ENCODE peak calls at places on chromosome 12, in eight cellular contexts. One of them, this sample, is unnamed.
A peak's percentile ranks its signal among the peaks of the same experiment; 100 is the strongest.

GRCh38 chr12:51437471-51437870 is 12.8 kb downstream of the SLC4A8 start:
- DNase-seq in naive thymus-derived CD4-positive, alpha-beta T cell: no peak
- DNase-seq in upper lobe of right lung: no peak
- DNase-seq in BJ: no peak
- DNase-seq in IMR-90: no peak
- DNase-seq in CD8-positive, alpha-beta T cell: no peak
- DNase-seq in brain microvascular endothelial cell: no peak
- DNase-seq in left ventricle myocardium inferior: no peak
- DNase-seq in this sample: no peak

GRCh38 chr12:57008113-57008687 is 1.9 kb upstream of the ZBTB39 start:
- DNase-seq in naive thymus-derived CD4-positive, alpha-beta T cell: peak; percentile 61
- DNase-seq in upper lobe of right lung: no peak
- DNase-seq in BJ: peak; percentile 41
- DNase-seq in IMR-90: peak; percentile 82
- DNase-seq in CD8-positive, alpha-beta T cell: no peak
- DNase-seq in brain microvascular endothelial cell: peak; percentile 50
- DNase-seq in left ventricle myocardium inferior: no peak
- DNase-seq in this sample: peak; percentile 70

GRCh38 chr12:40238221-40238902 is 13.6 kb downstream of the LRRK2 start:
- DNase-seq in naive thymus-derived CD4-positive, alpha-beta T cell: no peak
- DNase-seq in upper lobe of right lung: no peak
- DNase-seq in BJ: no peak
- DNase-seq in IMR-90: no peak
- DNase-seq in CD8-positive, alpha-beta T cell: no peak
- DNase-seq in brain microvascular endothelial cell: no peak
- DNase-seq in left ventricle myocardium inferior: no peak
- DNase-seq in this sample: no peak

GRCh38 chr12:110337912-110338710 is 57.1 kb downstream of the ATP2A2 start:
- DNase-seq in naive thymus-derived CD4-positive, alpha-beta T cell: no peak
- DNase-seq in upper lobe of right lung: no peak
- DNase-seq in BJ: no peak
- DNase-seq in IMR-90: no peak
- DNase-seq in CD8-positive, alpha-beta T cell: no peak
- DNase-seq in brain microvascular endothelial cell: no peak
- DNase-seq in left ventricle myocardium inferior: no peak
- DNase-seq in this sample: no peak

GRCh38 chr12:107616941-107617340 is 68.7 kb upstream of the PWP1 start:
- DNase-seq in naive thymus-derived CD4-positive, alpha-beta T cell: no peak
- DNase-seq in upper lobe of right lung: no peak
- DNase-seq in BJ: no peak
- DNase-seq in IMR-90: no peak
- DNase-seq in CD8-positive, alpha-beta T cell: no peak
- DNase-seq in brain microvascular endothelial cell: no peak
- DNase-seq in left ventricle myocardium inferior: no peak
- DNase-seq in this sample: no peak

GRCh38 chr12:107515446-107515958 is 170.1 kb upstream of the PWP1 start:
- DNase-seq in naive thymus-derived CD4-positive, alpha-beta T cell: no peak
- DNase-seq in upper lobe of right lung: no peak
- DNase-seq in BJ: peak; percentile 9
- DNase-seq in IMR-90: peak; percentile 93
- DNase-seq in CD8-positive, alpha-beta T cell: peak; percentile 18
- DNase-seq in brain microvascular endothelial cell: peak; percentile 95
- DNase-seq in left ventricle myocardium inferior: peak; percentile 43
- DNase-seq in this sample: no peak

GRCh38 chr12:58425481-58426392 is 484.4 kb downstream of the ATP23 start:
- DNase-seq in naive thymus-derived CD4-positive, alpha-beta T cell: no peak
- DNase-seq in upper lobe of right lung: no peak
- DNase-seq in BJ: peak; percentile 89
- DNase-seq in IMR-90: peak; percentile 94
- DNase-seq in CD8-positive, alpha-beta T cell: no peak
- DNase-seq in brain microvascular endothelial cell: peak; percentile 86
- DNase-seq in left ventricle myocardium inferior: no peak
- DNase-seq in this sample: peak; percentile 100

GRCh38 chr12:43795716-43796282 is 10.3 kb downstream of the TWF1 start:
- DNase-seq in naive thymus-derived CD4-positive, alpha-beta T cell: no peak
- DNase-seq in upper lobe of right lung: no peak
- DNase-seq in BJ: no peak
- DNase-seq in IMR-90: peak; percentile 21
- DNase-seq in CD8-positive, alpha-beta T cell: no peak
- DNase-seq in brain microvascular endothelial cell: no peak
- DNase-seq in left ventricle myocardium inferior: no peak
- DNase-seq in this sample: no peak

GRCh38 chr12:94099191-94099983 is 49.0 kb upstream of the PLXNC1 start:
- DNase-seq in naive thymus-derived CD4-positive, alpha-beta T cell: no peak
- DNase-seq in upper lobe of right lung: no peak
- DNase-seq in BJ: no peak
- DNase-seq in IMR-90: peak; percentile 81
- DNase-seq in CD8-positive, alpha-beta T cell: no peak
- DNase-seq in brain microvascular endothelial cell: peak; percentile 93
- DNase-seq in left ventricle myocardium inferior: no peak
- DNase-seq in this sample: no peak

GRCh38 chr12:84857809-84858208 is 54.8 kb downstream of the SLC6A15 start:
- DNase-seq in naive thymus-derived CD4-positive, alpha-beta T cell: no peak
- DNase-seq in upper lobe of right lung: no peak
- DNase-seq in BJ: no peak
- DNase-seq in IMR-90: no peak
- DNase-seq in CD8-positive, alpha-beta T cell: no peak
- DNase-seq in brain microvascular endothelial cell: no peak
- DNase-seq in left ventricle myocardium inferior: no peak
- DNase-seq in this sample: no peak

GRCh38 chr12:95646781-95647184 is 95.5 kb upstream of the USP44 start:
- DNase-seq in naive thymus-derived CD4-positive, alpha-beta T cell: no peak
- DNase-seq in upper lobe of right lung: no peak
- DNase-seq in BJ: peak; percentile 97
- DNase-seq in IMR-90: peak; percentile 84
- DNase-seq in CD8-positive, alpha-beta T cell: no peak
- DNase-seq in brain microvascular endothelial cell: peak; percentile 77
- DNase-seq in left ventricle myocardium inferior: no peak
- DNase-seq in this sample: peak; percentile 51

GRCh38 chr12:45259732-45260480 is 44.0 kb downstream of the ANO6 start:
- DNase-seq in naive thymus-derived CD4-positive, alpha-beta T cell: no peak
- DNase-seq in upper lobe of right lung: no peak
- DNase-seq in BJ: no peak
- DNase-seq in IMR-90: peak; percentile 84
- DNase-seq in CD8-positive, alpha-beta T cell: no peak
- DNase-seq in brain microvascular endothelial cell: peak; percentile 21
- DNase-seq in left ventricle myocardium inferior: no peak
- DNase-seq in this sample: peak; percentile 54

DNA sequence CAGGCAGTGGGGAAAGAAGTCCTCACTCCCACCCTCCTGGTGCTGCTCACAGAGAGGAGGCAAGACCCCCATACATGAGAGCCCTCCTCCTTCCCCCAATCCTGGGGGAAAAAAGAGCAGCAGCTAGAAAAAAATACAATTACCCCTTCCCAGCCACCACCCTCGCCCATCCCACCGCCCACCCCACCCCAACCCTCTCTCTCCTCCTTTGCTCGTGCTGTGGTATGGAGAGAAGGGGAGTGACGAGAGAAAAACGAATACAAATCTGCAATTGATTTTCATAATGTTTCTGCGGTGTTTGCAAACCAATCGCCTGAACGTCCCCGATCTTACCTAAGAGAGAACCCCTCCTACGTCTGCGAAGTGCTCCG is 219 bp upstream of the HOXC11 start:
- DNase-seq in naive thymus-derived CD4-positive, alpha-beta T cell: no peak
- DNase-seq in upper lobe of right lung: no peak
- DNase-seq in BJ: no peak
- DNase-seq in IMR-90: no peak
- DNase-seq in CD8-positive, alpha-beta T cell: no peak
- DNase-seq in brain microvascular endothelial cell: no peak
- DNase-seq in left ventricle myocardium inferior: no peak
- DNase-seq in this sample: no peak
- H3K4me3 ChIP-seq in naive thymus-derived CD4-positive, alpha-beta T cell: no peak overlapping the region
- H3K4me3 ChIP-seq in upper lobe of right lung: no peak overlapping the region
- H3K4me3 ChIP-seq in BJ: peak overlapping the region; percentile 64
- H3K4me3 ChIP-seq in IMR-90: no peak overlapping the region
- H3K4me3 ChIP-seq in CD8-positive, alpha-beta T cell: no peak overlapping the region
- H3K4me3 ChIP-seq in brain microvascular endothelial cell: no peak overlapping the region
- H3K4me3 ChIP-seq in left ventricle myocardium inferior: no peak overlapping the region
- H3K4me3 ChIP-seq in this sample: no peak overlapping the region

DNA sequence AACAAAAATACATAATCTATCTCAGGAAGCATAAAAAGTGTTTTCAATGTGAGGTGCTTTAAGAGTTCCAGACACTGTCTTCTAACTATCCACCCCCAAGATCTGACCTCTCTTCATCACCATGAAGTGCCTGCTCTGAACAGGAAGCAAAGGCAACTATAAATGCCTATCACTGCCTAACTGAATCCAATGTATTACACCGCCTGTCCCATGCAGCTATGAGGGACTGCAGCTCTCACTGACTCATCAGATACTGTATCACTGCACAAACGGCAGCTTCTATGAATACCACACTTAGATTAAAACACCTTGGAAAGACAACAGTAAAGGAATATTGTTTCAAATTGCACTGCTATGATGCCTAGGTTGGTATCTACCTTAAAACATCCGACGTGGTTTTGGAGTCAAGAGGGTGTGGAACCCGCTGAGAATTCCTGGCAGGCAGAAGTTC is 314.4 kb downstream of the MED13L start:
- DNase-seq in naive thymus-derived CD4-positive, alpha-beta T cell: no peak
- DNase-seq in upper lobe of right lung: no peak
- DNase-seq in BJ: peak; percentile 28
- DNase-seq in IMR-90: peak; percentile 78
- DNase-seq in CD8-positive, alpha-beta T cell: no peak
- DNase-seq in brain microvascular endothelial cell: peak; percentile 77
- DNase-seq in left ventricle myocardium inferior: no peak
- DNase-seq in this sample: no peak
- H3K36me3 ChIP-seq in naive thymus-derived CD4-positive, alpha-beta T cell: peaks cover 77% of the 10 kb centered on the region
- H3K36me3 ChIP-seq in upper lobe of right lung: peaks cover 99% of the 10 kb centered on the region
- H3K36me3 ChIP-seq in BJ: peaks cover 17% of the 10 kb centered on the region
- H3K36me3 ChIP-seq in IMR-90: peaks cover 28% of the 10 kb centered on the region
- H3K36me3 ChIP-seq in CD8-positive, alpha-beta T cell: peaks cover 43% of the 10 kb centered on the region
- H3K36me3 ChIP-seq in brain microvascular endothelial cell: peaks cover 35% of the 10 kb centered on the region
- H3K36me3 ChIP-seq in left ventricle myocardium inferior: peaks cover 87% of the 10 kb centered on the region
- H3K36me3 ChIP-seq in this sample: peaks cover 56% of the 10 kb centered on the region

GRCh38 chr12:91178139-91178561 is 4.5 kb downstream of the DCN start:
- DNase-seq in naive thymus-derived CD4-positive, alpha-beta T cell: no peak
- DNase-seq in upper lobe of right lung: no peak
- DNase-seq in BJ: no peak
- DNase-seq in IMR-90: peak; percentile 62
- DNase-seq in CD8-positive, alpha-beta T cell: no peak
- DNase-seq in brain microvascular endothelial cell: no peak
- DNase-seq in left ventricle myocardium inferior: no peak
- DNase-seq in this sample: no peak
- H3K4me3 ChIP-seq in naive thymus-derived CD4-positive, alpha-beta T cell: no peak overlapping the region
- H3K4me3 ChIP-seq in upper lobe of right lung: peak overlapping the region; percentile 42
- H3K4me3 ChIP-seq in BJ: peak overlapping the region; percentile 35
- H3K4me3 ChIP-seq in IMR-90: peak overlapping the region; percentile 94
- H3K4me3 ChIP-seq in CD8-positive, alpha-beta T cell: no peak overlapping the region
- H3K4me3 ChIP-seq in brain microvascular endothelial cell: peak overlapping the region; percentile 25
- H3K4me3 ChIP-seq in left ventricle myocardium inferior: peak overlapping the region; percentile 56
- H3K4me3 ChIP-seq in this sample: no peak overlapping the region

DNA sequence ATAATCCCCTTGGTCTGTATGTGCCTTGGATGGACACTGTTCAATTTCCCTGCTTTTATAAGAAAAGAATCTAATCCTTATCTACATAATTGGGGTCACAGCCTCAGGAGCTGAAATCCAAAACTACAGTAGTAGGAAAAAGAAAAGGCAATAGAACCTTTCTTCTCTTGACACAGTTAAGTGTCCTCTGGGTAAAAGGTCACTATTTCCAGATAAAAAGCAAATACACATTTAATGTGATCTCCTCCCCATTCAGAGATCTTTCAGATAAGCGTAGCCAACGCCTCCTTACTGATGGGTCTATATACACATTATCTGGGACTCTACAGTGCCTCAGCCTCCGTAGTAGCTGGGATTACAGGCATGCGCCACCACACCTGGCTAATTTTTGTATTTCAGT is 73.4 kb downstream of the CLIP1 start:
- DNase-seq in naive thymus-derived CD4-positive, alpha-beta T cell: no peak
- DNase-seq in upper lobe of right lung: no peak
- DNase-seq in BJ: no peak
- DNase-seq in IMR-90: no peak
- DNase-seq in CD8-positive, alpha-beta T cell: no peak
- DNase-seq in brain microvascular endothelial cell: no peak
- DNase-seq in left ventricle myocardium inferior: no peak
- DNase-seq in this sample: peak; percentile 43
- H3K36me3 ChIP-seq in naive thymus-derived CD4-positive, alpha-beta T cell: peaks cover 41% of the 10 kb centered on the region
- H3K36me3 ChIP-seq in upper lobe of right lung: peaks cover 90% of the 10 kb centered on the region
- H3K36me3 ChIP-seq in BJ: peaks cover 20% of the 10 kb centered on the region
- H3K36me3 ChIP-seq in IMR-90: peaks cover 35% of the 10 kb centered on the region
- H3K36me3 ChIP-seq in CD8-positive, alpha-beta T cell: peaks cover 3% of the 10 kb centered on the region
- H3K36me3 ChIP-seq in brain microvascular endothelial cell: peaks cover 38% of the 10 kb centered on the region
- H3K36me3 ChIP-seq in left ventricle myocardium inferior: peaks cover 53% of the 10 kb centered on the region
- H3K36me3 ChIP-seq in this sample: peaks cover 4% of the 10 kb centered on the region

DNA sequence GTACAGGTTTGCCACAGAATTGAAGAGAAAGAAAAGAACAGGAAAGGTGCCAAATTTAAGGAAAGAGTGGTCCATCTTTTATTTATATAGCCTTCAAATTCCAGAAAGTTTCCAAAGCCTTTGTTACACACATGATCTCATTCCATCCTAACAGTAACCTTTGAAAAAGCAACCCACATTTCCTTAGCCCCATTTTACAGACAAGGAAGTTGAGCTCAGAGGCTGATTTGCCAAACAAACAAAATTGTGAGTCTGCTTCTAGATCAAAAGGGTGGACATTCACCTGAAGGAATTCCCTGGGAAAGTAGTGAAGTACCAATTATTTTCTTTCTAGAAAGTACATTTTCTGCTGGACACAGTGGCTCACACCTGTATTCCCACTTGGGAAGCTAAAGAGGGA is 32.0 kb downstream of the KICS2 start:
- DNase-seq in naive thymus-derived CD4-positive, alpha-beta T cell: no peak
- DNase-seq in upper lobe of right lung: no peak
- DNase-seq in BJ: no peak
- DNase-seq in IMR-90: no peak
- DNase-seq in CD8-positive, alpha-beta T cell: no peak
- DNase-seq in brain microvascular endothelial cell: no peak
- DNase-seq in left ventricle myocardium inferior: no peak
- DNase-seq in this sample: no peak
- H3K4me3 ChIP-seq in naive thymus-derived CD4-positive, alpha-beta T cell: no peak overlapping the region
- H3K4me3 ChIP-seq in upper lobe of right lung: no peak overlapping the region
- H3K4me3 ChIP-seq in BJ: no peak overlapping the region
- H3K4me3 ChIP-seq in IMR-90: no peak overlapping the region
- H3K4me3 ChIP-seq in CD8-positive, alpha-beta T cell: no peak overlapping the region
- H3K4me3 ChIP-seq in brain microvascular endothelial cell: no peak overlapping the region
- H3K4me3 ChIP-seq in left ventricle myocardium inferior: no peak overlapping the region
- H3K4me3 ChIP-seq in this sample: no peak overlapping the region

DNA sequence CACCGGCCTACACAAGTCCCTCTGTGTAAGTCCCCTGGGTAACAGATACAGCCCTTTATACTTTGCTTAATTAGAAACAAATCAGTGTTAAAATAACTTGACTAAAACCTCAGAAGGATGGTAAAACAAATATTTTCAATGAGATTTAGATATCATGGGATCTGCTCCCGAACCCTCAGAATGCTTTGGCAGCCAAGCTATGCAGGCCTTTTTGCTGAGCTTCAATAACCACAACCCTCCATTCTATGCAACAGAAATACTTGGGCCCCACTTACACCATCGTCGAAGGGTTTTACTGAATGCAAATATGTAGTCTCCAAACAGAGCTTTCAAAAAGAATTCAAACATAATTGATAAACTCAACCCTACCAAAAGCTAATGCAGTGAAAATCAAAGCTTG is 29.3 kb upstream of the PITPNM2 start:
- DNase-seq in naive thymus-derived CD4-positive, alpha-beta T cell: no peak
- DNase-seq in upper lobe of right lung: no peak
- DNase-seq in BJ: no peak
- DNase-seq in IMR-90: no peak
- DNase-seq in CD8-positive, alpha-beta T cell: no peak
- DNase-seq in brain microvascular endothelial cell: no peak
- DNase-seq in left ventricle myocardium inferior: no peak
- DNase-seq in this sample: no peak
- H3K36me3 ChIP-seq in naive thymus-derived CD4-positive, alpha-beta T cell: peaks cover 57% of the 10 kb centered on the region
- H3K36me3 ChIP-seq in upper lobe of right lung: peaks cover 34% of the 10 kb centered on the region
- H3K36me3 ChIP-seq in BJ: no peaks in the 10 kb centered on the region
- H3K36me3 ChIP-seq in IMR-90: peaks cover 8% of the 10 kb centered on the region
- H3K36me3 ChIP-seq in CD8-positive, alpha-beta T cell: peaks cover 24% of the 10 kb centered on the region
- H3K36me3 ChIP-seq in brain microvascular endothelial cell: peaks cover 7% of the 10 kb centered on the region
- H3K36me3 ChIP-seq in left ventricle myocardium inferior: peaks cover 59% of the 10 kb centered on the region
- H3K36me3 ChIP-seq in this sample: peaks cover 67% of the 10 kb centered on the region